ENCODE peak calls at places on chromosomes 5 and 9, in ten cellular contexts. O is stomach; G is CD8-positive, alpha-beta memory T cell; T is NCI-H1694; X is CD8-positive, alpha-beta T cell; Z is EL; P is NCI-H1105 treated with DMSO at 0.1 percent for 48 hours; S is neural progenitor cell; V is stromal cell of bone marrow; J is stimulated activated CD8-positive, alpha-beta memory T cell treated with anti-CD3 and anti-CD28 coated beads, Interleukin-7, amount 100 ng/mL, for 1 hour. R is an unnamed sample.

GRCh38 chr5:139859013-139859412 is 63.4 kb downstream of the PSD2 start:
- DNase-seq in V (no peak), S (no peak), X (no peak), J (no peak), T (no peak), O (no peak), P (no peak), Z (no peak), G (no peak), R (no peak)

GRCh38 chr5:82019342-82020138 is 47.7 kb downstream of the ATG10 start:
- DNase-seq in X (no peak), Z (no peak), V (peak), P (no peak), G (no peak), O (no peak), S (peak), J (no peak), T (peak), R (no peak)

GRCh38 chr5:82205005-82205404 is 73.1 kb downstream of the RPS23 start:
- DNase-seq in Z (no peak), G (no peak), O (no peak), J (no peak), T (no peak), P (no peak), V (no peak), X (no peak), S (no peak), R (no peak)

GRCh38 chr5:102823441-102823874 is 68.4 kb downstream of the PAM start:
- DNase-seq in S (no peak), X (no peak), Z (peak), O (no peak), V (peak), G (no peak), J (no peak), T (no peak), P (no peak), R (no peak)

GRCh38 chr5:116176124-116176523 is 91.3 kb downstream of the COMMD10 start:
- DNase-seq in Z (peak), T (no peak), O (no peak), X (no peak), S (no peak), V (no peak), P (no peak), G (no peak), J (no peak), R (no peak)

GRCh38 chr5:14518638-14519037 is 63.0 kb upstream of the OTULINL start:
- DNase-seq in V (no peak), J (no peak), T (no peak), P (no peak), O (no peak), Z (no peak), X (no peak), S (no peak), G (no peak), R (no peak)

GRCh38 chr5:177241768-177242167 is 61.8 kb downstream of the RAB24 start:
- DNase-seq in X (no peak), S (no peak), O (no peak), P (no peak), G (no peak), V (no peak), T (no peak), Z (no peak), J (no peak), R (no peak)

GRCh38 chr5:15899481-15899880 is 280.1 kb downstream of the MARCHF11 start:
- DNase-seq in O (no peak), S (no peak), X (no peak), G (no peak), V (no peak), T (no peak), Z (no peak), P (no peak), J (no peak), R (no peak)

GRCh38 chr9:23686896-23687295 is 139.1 kb downstream of the ELAVL2 start:
- DNase-seq in P (no peak), J (no peak), V (no peak), X (no peak), O (no peak), T (no peak), S (no peak), Z (no peak), G (no peak), R (no peak)

R was measured in brain pericyte.